ENCODE peak calls at places on chromosomes 7 and 10, in ten cellular contexts. One of them, this sample, is unnamed.

GRCh38 chr7:38664972-38665371 is 33.8 kb upstream of the AMPH start:
- DNase-seq in stomach: no peak
- DNase-seq in transverse colon: no peak
- DNase-seq in upper lobe of left lung: no peak
- DNase-seq in prostate gland: no peak
- DNase-seq in Panc1: no peak
- DNase-seq in GM12878: no peak
- DNase-seq in HCT116: no peak
- DNase-seq in HL-60: no peak
- DNase-seq in H1: no peak
- DNase-seq in this sample: no peak

GRCh38 chr7:88668591-88668990 is 90.9 kb upstream of the ZNF804B start:
- DNase-seq in stomach: no peak
- DNase-seq in transverse colon: no peak
- DNase-seq in upper lobe of left lung: no peak
- DNase-seq in prostate gland: no peak
- DNase-seq in Panc1: no peak
- DNase-seq in GM12878: no peak
- DNase-seq in HCT116: no peak
- DNase-seq in HL-60: no peak
- DNase-seq in H1: no peak
- DNase-seq in this sample: no peak

GRCh38 chr10:77898323-77899079 is 28.1 kb downstream of the DLG5 start:
- DNase-seq in stomach: peak
- DNase-seq in transverse colon: no peak
- DNase-seq in upper lobe of left lung: peak
- DNase-seq in prostate gland: peak
- DNase-seq in Panc1: no peak
- DNase-seq in GM12878: no peak
- DNase-seq in HCT116: no peak
- DNase-seq in HL-60: no peak
- DNase-seq in H1: no peak
- DNase-seq in this sample: no peak

GRCh38 chr7:155069992-155070827 is at the start of gene HTR5A:
- DNase-seq in stomach: peak
- DNase-seq in transverse colon: peak
- DNase-seq in upper lobe of left lung: peak
- DNase-seq in prostate gland: peak
- DNase-seq in Panc1: no peak
- DNase-seq in GM12878: peak
- DNase-seq in HCT116: peak
- DNase-seq in HL-60: peak
- DNase-seq in H1: peak
- DNase-seq in this sample: no peak

GRCh38 chr7:105890290-105890997 is 14.0 kb upstream of the ATXN7L1 start:
- DNase-seq in stomach: no peak
- DNase-seq in transverse colon: no peak
- DNase-seq in upper lobe of left lung: no peak
- DNase-seq in prostate gland: no peak
- DNase-seq in Panc1: no peak
- DNase-seq in GM12878: no peak
- DNase-seq in HCT116: no peak
- DNase-seq in HL-60: no peak
- DNase-seq in H1: no peak
- DNase-seq in this sample: no peak

GRCh38 chr7:70316745-70317144 is 718.5 kb downstream of the AUTS2 start:
- DNase-seq in stomach: no peak
- DNase-seq in transverse colon: no peak
- DNase-seq in upper lobe of left lung: no peak
- DNase-seq in prostate gland: no peak
- DNase-seq in Panc1: no peak
- DNase-seq in GM12878: no peak
- DNase-seq in HCT116: no peak
- DNase-seq in HL-60: no peak
- DNase-seq in H1: no peak
- DNase-seq in this sample: no peak

GRCh38 chr7:16636533-16637173 is 8.9 kb downstream of the ANKMY2 start:
- DNase-seq in stomach: no peak
- DNase-seq in transverse colon: no peak
- DNase-seq in upper lobe of left lung: no peak
- DNase-seq in prostate gland: no peak
- DNase-seq in Panc1: no peak
- DNase-seq in GM12878: no peak
- DNase-seq in HCT116: no peak
- DNase-seq in HL-60: no peak
- DNase-seq in H1: no peak
- DNase-seq in this sample: no peak

GRCh38 chr7:28296571-28297483 is 115.5 kb upstream of the CREB5 start:
- DNase-seq in stomach: no peak
- DNase-seq in transverse colon: peak
- DNase-seq in upper lobe of left lung: no peak
- DNase-seq in prostate gland: no peak
- DNase-seq in Panc1: no peak
- DNase-seq in GM12878: no peak
- DNase-seq in HCT116: peak
- DNase-seq in HL-60: no peak
- DNase-seq in H1: peak
- DNase-seq in this sample: no peak

GRCh38 chr10:98376485-98376884 is 38.5 kb downstream of the PYROXD2 start:
- DNase-seq in stomach: no peak
- DNase-seq in transverse colon: no peak
- DNase-seq in upper lobe of left lung: peak
- DNase-seq in prostate gland: no peak
- DNase-seq in Panc1: no peak
- DNase-seq in GM12878: no peak
- DNase-seq in HCT116: no peak
- DNase-seq in HL-60: no peak
- DNase-seq in H1: no peak
- DNase-seq in this sample: no peak

GRCh38 chr10:97335188-97335619 is 675 bp upstream of the FRAT2 start:
- DNase-seq in stomach: no peak
- DNase-seq in transverse colon: peak
- DNase-seq in upper lobe of left lung: no peak
- DNase-seq in prostate gland: no peak
- DNase-seq in Panc1: no peak
- DNase-seq in GM12878: no peak
- DNase-seq in HCT116: no peak
- DNase-seq in HL-60: no peak
- DNase-seq in H1: no peak
- DNase-seq in this sample: no peak
- H3K4me3 ChIP-seq in stomach: peak
- H3K4me3 ChIP-seq in transverse colon: peak
- H3K4me3 ChIP-seq in upper lobe of left lung: peak
- H3K4me3 ChIP-seq in prostate gland: peak
- H3K4me3 ChIP-seq in Panc1: peak
- H3K4me3 ChIP-seq in GM12878: peak
- H3K4me3 ChIP-seq in HCT116: peak
- H3K4me3 ChIP-seq in HL-60: peak
- H3K4me3 ChIP-seq in H1: peak
- H3K4me3 ChIP-seq in this sample: peak

GRCh38 chr7:131500357-131500756 is 56.1 kb downstream of the PODXL start:
- DNase-seq in stomach: no peak
- DNase-seq in transverse colon: no peak
- DNase-seq in upper lobe of left lung: no peak
- DNase-seq in prostate gland: no peak
- DNase-seq in Panc1: no peak
- DNase-seq in GM12878: no peak
- DNase-seq in HCT116: no peak
- DNase-seq in HL-60: no peak
- DNase-seq in H1: no peak
- DNase-seq in this sample: no peak
- TF ChIP-seq POLR2AphosphoS5 in stomach: no peak
- TF ChIP-seq POLR2AphosphoS5 in transverse colon: no peak
- TF ChIP-seq POLR2AphosphoS5 in upper lobe of left lung: no peak
- TF ChIP-seq POLR2AphosphoS5 in prostate gland: no peak
- TF ChIP-seq POLR2AphosphoS5 in Panc1: no peak
- TF ChIP-seq POLR2AphosphoS5 in GM12878: no peak
- TF ChIP-seq POLR2AphosphoS5 in HCT116: no peak
- TF ChIP-seq POLR2AphosphoS5 in HL-60: no peak
- TF ChIP-seq POLR2AphosphoS5 in H1: peak
- TF ChIP-seq POLR2AphosphoS5 in this sample: no peak

GRCh38 chr7:124031919-124032318 is 948 bp downstream of the TMEM229A start:
- DNase-seq in stomach: no peak
- DNase-seq in transverse colon: no peak
- DNase-seq in upper lobe of left lung: no peak
- DNase-seq in prostate gland: no peak
- DNase-seq in Panc1: no peak
- DNase-seq in GM12878: no peak
- DNase-seq in HCT116: no peak
- DNase-seq in HL-60: no peak
- DNase-seq in H1: no peak
- DNase-seq in this sample: no peak
- H3K4me3 ChIP-seq in stomach: peak
- H3K4me3 ChIP-seq in transverse colon: peak
- H3K4me3 ChIP-seq in upper lobe of left lung: no peak
- H3K4me3 ChIP-seq in prostate gland: peak
- H3K4me3 ChIP-seq in Panc1: peak
- H3K4me3 ChIP-seq in GM12878: no peak
- H3K4me3 ChIP-seq in HCT116: no peak
- H3K4me3 ChIP-seq in HL-60: no peak
- H3K4me3 ChIP-seq in H1: peak
- H3K4me3 ChIP-seq in this sample: peak

GRCh38 chr7:91348686-91349085 is 84.5 kb downstream of the FZD1 start:
- DNase-seq in stomach: no peak
- DNase-seq in transverse colon: no peak
- DNase-seq in upper lobe of left lung: no peak
- DNase-seq in prostate gland: no peak
- DNase-seq in Panc1: no peak
- DNase-seq in GM12878: no peak
- DNase-seq in HCT116: no peak
- DNase-seq in HL-60: no peak
- DNase-seq in H1: no peak
- DNase-seq in this sample: no peak
- TF ChIP-seq POLR2AphosphoS5 in stomach: no peak
- TF ChIP-seq POLR2AphosphoS5 in transverse colon: no peak
- TF ChIP-seq POLR2AphosphoS5 in upper lobe of left lung: no peak
- TF ChIP-seq POLR2AphosphoS5 in prostate gland: no peak
- TF ChIP-seq POLR2AphosphoS5 in Panc1: no peak
- TF ChIP-seq POLR2AphosphoS5 in GM12878: no peak
- TF ChIP-seq POLR2AphosphoS5 in HCT116: no peak
- TF ChIP-seq POLR2AphosphoS5 in HL-60: no peak
- TF ChIP-seq POLR2AphosphoS5 in H1: no peak
- TF ChIP-seq POLR2AphosphoS5 in this sample: no peak

DNA sequence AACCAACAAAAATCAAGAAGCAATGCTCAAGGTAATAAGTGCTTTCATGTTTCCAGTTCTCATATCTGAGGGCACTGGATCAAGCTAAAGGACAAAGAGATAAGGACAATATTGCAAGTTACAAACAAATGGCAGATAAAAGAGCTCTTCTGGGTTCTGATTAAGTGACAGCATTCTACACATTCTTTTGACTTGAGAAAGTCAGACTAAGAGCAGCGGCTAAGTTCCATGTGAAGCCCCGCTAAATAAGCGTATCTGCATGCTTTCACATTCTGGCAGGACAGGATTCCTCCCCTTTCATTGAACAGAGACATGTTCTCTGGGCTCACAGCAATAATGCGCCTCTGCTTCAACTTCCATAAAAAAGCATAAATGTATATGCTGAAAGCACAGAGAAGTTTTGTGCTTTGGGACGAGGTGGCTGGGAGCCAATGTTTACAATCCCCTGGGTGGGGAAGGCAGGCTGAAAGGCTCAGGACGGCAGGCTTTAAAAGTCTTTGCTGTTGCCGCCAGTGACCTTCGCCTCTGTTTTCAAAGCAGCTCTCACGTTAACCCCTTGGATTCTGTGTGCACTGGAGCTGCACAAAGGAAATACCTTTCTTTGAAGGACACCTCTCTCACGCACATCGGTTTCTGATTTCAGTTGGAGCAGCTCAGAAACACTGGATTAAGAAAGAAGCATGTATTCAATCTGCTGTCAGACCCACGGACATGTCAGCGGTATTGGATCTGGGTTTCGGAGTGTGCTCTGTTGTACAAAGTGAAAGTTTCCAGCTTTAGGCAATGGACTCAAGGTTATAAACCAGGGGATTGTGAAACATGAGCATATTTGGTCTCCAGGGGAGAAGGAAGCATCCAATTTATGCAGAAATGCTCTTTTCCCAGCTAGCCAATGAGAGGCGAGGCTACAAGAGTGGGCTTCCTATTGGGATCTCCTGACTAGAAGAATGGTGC is 105.4 kb upstream of the FAM133B start:
- DNase-seq in stomach: peak
- DNase-seq in transverse colon: peak
- DNase-seq in upper lobe of left lung: peak
- DNase-seq in prostate gland: peak
- DNase-seq in Panc1: peak
- DNase-seq in GM12878: no peak
- DNase-seq in HCT116: peak
- DNase-seq in HL-60: no peak
- DNase-seq in H1: no peak
- DNase-seq in this sample: no peak
- H3K4me3 ChIP-seq in stomach: peak
- H3K4me3 ChIP-seq in transverse colon: peak
- H3K4me3 ChIP-seq in upper lobe of left lung: peak
- H3K4me3 ChIP-seq in prostate gland: peak
- H3K4me3 ChIP-seq in Panc1: peak
- H3K4me3 ChIP-seq in GM12878: no peak
- H3K4me3 ChIP-seq in HCT116: peak
- H3K4me3 ChIP-seq in HL-60: no peak
- H3K4me3 ChIP-seq in H1: peak
- H3K4me3 ChIP-seq in this sample: peak

DNA sequence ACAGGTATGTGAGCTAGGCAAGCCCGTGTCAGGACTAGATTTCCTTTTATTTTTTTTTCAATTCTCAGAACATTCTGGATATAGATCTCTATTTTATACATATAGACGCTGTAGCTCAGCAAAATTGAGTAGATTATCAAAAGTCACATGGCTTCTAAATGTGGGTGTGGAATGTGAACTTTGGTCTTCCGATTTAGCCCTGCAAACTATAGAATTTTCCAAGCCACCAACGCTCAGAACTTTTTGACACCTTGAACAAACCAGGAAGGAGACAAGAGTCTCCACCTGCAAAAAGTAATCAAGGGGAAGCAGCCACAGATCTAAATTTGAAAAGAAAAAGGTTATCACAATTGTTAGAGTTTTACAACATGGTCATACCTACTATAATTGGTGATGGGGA is 15.8 kb upstream of the FFAR4 start:
- DNase-seq in stomach: no peak
- DNase-seq in transverse colon: no peak
- DNase-seq in upper lobe of left lung: no peak
- DNase-seq in prostate gland: no peak
- DNase-seq in Panc1: no peak
- DNase-seq in GM12878: no peak
- DNase-seq in HCT116: no peak
- DNase-seq in HL-60: no peak
- DNase-seq in H1: no peak
- DNase-seq in this sample: no peak
- TF ChIP-seq POLR2AphosphoS5 in stomach: no peak
- TF ChIP-seq POLR2AphosphoS5 in transverse colon: no peak
- TF ChIP-seq POLR2AphosphoS5 in upper lobe of left lung: no peak
- TF ChIP-seq POLR2AphosphoS5 in prostate gland: no peak
- TF ChIP-seq POLR2AphosphoS5 in Panc1: no peak
- TF ChIP-seq POLR2AphosphoS5 in GM12878: no peak
- TF ChIP-seq POLR2AphosphoS5 in HCT116: no peak
- TF ChIP-seq POLR2AphosphoS5 in HL-60: no peak
- TF ChIP-seq POLR2AphosphoS5 in H1: no peak
- TF ChIP-seq POLR2AphosphoS5 in this sample: no peak

This sample was measured in esophagus muscularis mucosa.